ENCODE peak calls at places on chromosomes 5 and 9, in ten cellular contexts. One of them, this sample, is unnamed.

GRCh38 chr5:142699105-142699720 is 13.3 kb upstream of the FGF1 start:
- DNase-seq in AG08396: peak
- DNase-seq in fibroblast of lung: peak
- DNase-seq in heart left ventricle: peak
- DNase-seq in dermis blood vessel endothelial cell: peak
- DNase-seq in HFFc6: peak
- DNase-seq in stimulated activated CD8-positive, alpha-beta memory T cell treated with anti-CD3 and anti-CD28 coated beads, Interleukin-15, amount 100 ng/mL, for 1 hour: peak
- DNase-seq in neural crest cell: peak
- DNase-seq in KBM-7: peak
- DNase-seq in GM12865: peak
- DNase-seq in this sample: peak

GRCh38 chr5:168468836-168469235 is 17.4 kb upstream of the RARS1 start:
- DNase-seq in AG08396: peak
- DNase-seq in HFFc6: peak
- DNase-seq in neural crest cell: no peak
- DNase-seq in dermis blood vessel endothelial cell: no peak
- DNase-seq in fibroblast of lung: peak
- DNase-seq in GM12865: no peak
- DNase-seq in KBM-7: no peak
- DNase-seq in stimulated activated CD8-positive, alpha-beta memory T cell treated with anti-CD3 and anti-CD28 coated beads, Interleukin-15, amount 100 ng/mL, for 1 hour: no peak
- DNase-seq in heart left ventricle: no peak
- DNase-seq in this sample: no peak

GRCh38 chr5:168974081-168974480 is 326.9 kb downstream of the SLIT3 start:
- DNase-seq in fibroblast of lung: peak
- DNase-seq in dermis blood vessel endothelial cell: no peak
- DNase-seq in stimulated activated CD8-positive, alpha-beta memory T cell treated with anti-CD3 and anti-CD28 coated beads, Interleukin-15, amount 100 ng/mL, for 1 hour: no peak
- DNase-seq in HFFc6: no peak
- DNase-seq in neural crest cell: no peak
- DNase-seq in GM12865: no peak
- DNase-seq in AG08396: no peak
- DNase-seq in KBM-7: no peak
- DNase-seq in heart left ventricle: no peak
- DNase-seq in this sample: no peak

GRCh38 chr9:77648458-77649108 is 461 bp upstream of the GNA14 start:
- DNase-seq in KBM-7: no peak
- DNase-seq in fibroblast of lung: peak
- DNase-seq in stimulated activated CD8-positive, alpha-beta memory T cell treated with anti-CD3 and anti-CD28 coated beads, Interleukin-15, amount 100 ng/mL, for 1 hour: no peak
- DNase-seq in heart left ventricle: peak
- DNase-seq in GM12865: no peak
- DNase-seq in neural crest cell: no peak
- DNase-seq in AG08396: no peak
- DNase-seq in HFFc6: no peak
- DNase-seq in dermis blood vessel endothelial cell: peak
- DNase-seq in this sample: no peak

GRCh38 chr5:110562189-110562588 is 164.3 kb downstream of the TMEM232 start:
- DNase-seq in fibroblast of lung: no peak
- DNase-seq in AG08396: no peak
- DNase-seq in GM12865: no peak
- DNase-seq in neural crest cell: no peak
- DNase-seq in dermis blood vessel endothelial cell: no peak
- DNase-seq in heart left ventricle: no peak
- DNase-seq in KBM-7: no peak
- DNase-seq in HFFc6: no peak
- DNase-seq in stimulated activated CD8-positive, alpha-beta memory T cell treated with anti-CD3 and anti-CD28 coated beads, Interleukin-15, amount 100 ng/mL, for 1 hour: no peak
- DNase-seq in this sample: no peak

GRCh38 chr9:22446589-22446949 is at the start of gene DMRTA1:
- DNase-seq in fibroblast of lung: peak
- DNase-seq in KBM-7: peak
- DNase-seq in neural crest cell: peak
- DNase-seq in dermis blood vessel endothelial cell: peak
- DNase-seq in GM12865: no peak
- DNase-seq in stimulated activated CD8-positive, alpha-beta memory T cell treated with anti-CD3 and anti-CD28 coated beads, Interleukin-15, amount 100 ng/mL, for 1 hour: no peak
- DNase-seq in heart left ventricle: peak
- DNase-seq in HFFc6: no peak
- DNase-seq in AG08396: peak
- DNase-seq in this sample: no peak

GRCh38 chr5:148205044-148205813 is 2.4 kb downstream of the SPINK6 start:
- DNase-seq in AG08396: no peak
- DNase-seq in neural crest cell: no peak
- DNase-seq in GM12865: no peak
- DNase-seq in KBM-7: no peak
- DNase-seq in dermis blood vessel endothelial cell: no peak
- DNase-seq in heart left ventricle: no peak
- DNase-seq in stimulated activated CD8-positive, alpha-beta memory T cell treated with anti-CD3 and anti-CD28 coated beads, Interleukin-15, amount 100 ng/mL, for 1 hour: no peak
- DNase-seq in fibroblast of lung: no peak
- DNase-seq in HFFc6: no peak
- DNase-seq in this sample: no peak

GRCh38 chr9:127451681-127452480 is 571 bp downstream of the LRSAM1 start:
- DNase-seq in KBM-7: no peak
- DNase-seq in heart left ventricle: peak
- DNase-seq in dermis blood vessel endothelial cell: peak
- DNase-seq in stimulated activated CD8-positive, alpha-beta memory T cell treated with anti-CD3 and anti-CD28 coated beads, Interleukin-15, amount 100 ng/mL, for 1 hour: no peak
- DNase-seq in AG08396: peak
- DNase-seq in neural crest cell: peak
- DNase-seq in GM12865: peak
- DNase-seq in fibroblast of lung: peak
- DNase-seq in HFFc6: peak
- DNase-seq in this sample: peak

GRCh38 chr9:36796671-36797419 is 224.2 kb downstream of the MELK start:
- DNase-seq in AG08396: no peak
- DNase-seq in KBM-7: no peak
- DNase-seq in dermis blood vessel endothelial cell: no peak
- DNase-seq in GM12865: no peak
- DNase-seq in neural crest cell: no peak
- DNase-seq in stimulated activated CD8-positive, alpha-beta memory T cell treated with anti-CD3 and anti-CD28 coated beads, Interleukin-15, amount 100 ng/mL, for 1 hour: no peak
- DNase-seq in fibroblast of lung: no peak
- DNase-seq in HFFc6: no peak
- DNase-seq in heart left ventricle: no peak
- DNase-seq in this sample: no peak

GRCh38 chr5:144395704-144396103 is 225.0 kb downstream of the KCTD16 start:
- DNase-seq in fibroblast of lung: no peak
- DNase-seq in heart left ventricle: no peak
- DNase-seq in KBM-7: no peak
- DNase-seq in neural crest cell: no peak
- DNase-seq in stimulated activated CD8-positive, alpha-beta memory T cell treated with anti-CD3 and anti-CD28 coated beads, Interleukin-15, amount 100 ng/mL, for 1 hour: no peak
- DNase-seq in dermis blood vessel endothelial cell: no peak
- DNase-seq in HFFc6: no peak
- DNase-seq in GM12865: peak
- DNase-seq in AG08396: no peak
- DNase-seq in this sample: no peak

This sample was measured in CD4-positive, alpha-beta memory T cell.